ENCODE peak calls at places on chromosomes 1 and 21, in six cellular contexts. C, D, N, F, X and A are unnamed samples.
A peak's percentile ranks its signal among the peaks of the same experiment; 100 is the strongest.

GRCh38 chr1:98870959-98871903 is 133.4 kb downstream of the PLPPR5 start:
- DNase-seq in F (no peak), D (no peak), N (peak; percentile 41), X (peak; percentile 19), C (no peak), A (no peak)

GRCh38 chr1:43924516-43924915 is 9.1 kb upstream of the ARTN start:
- DNase-seq in F (no peak), N (no peak), C (no peak), D (no peak), X (no peak), A (no peak)

GRCh38 chr21:39612233-39613028 is at the start of gene B3GALT5:
- DNase-seq in D (peak; percentile 26), N (peak; percentile 94), X (peak; percentile 58), C (no peak), F (peak; percentile 49), A (no peak)

GRCh38 chr1:162678439-162678838 is 46.2 kb downstream of the DDR2 start:
- DNase-seq in C (no peak), N (no peak), D (no peak), F (no peak), X (no peak), A (no peak)

GRCh38 chr1:51690285-51690961 is 73.5 kb downstream of the OSBPL9 start:
- DNase-seq in F (no peak), C (no peak), X (no peak), N (no peak), D (no peak), A (no peak)

GRCh38 chr1:117059334-117059677 is 820 bp upstream of the TTF2 start:
- DNase-seq in X (peak; percentile 84), F (peak; percentile 82), C (no peak), N (no peak), D (peak; percentile 78), A (peak; percentile 33)

GRCh38 chr21:33374080-33374873 is 28.9 kb upstream of the IFNGR2 start:
- DNase-seq in X (peak; percentile 75), F (no peak), N (peak; percentile 68), D (peak; percentile 70), C (no peak), A (no peak)

GRCh38 chr1:227255086-227255732 is 63.1 kb downstream of the CDC42BPA start:
- DNase-seq in C (no peak), F (no peak), X (no peak), D (no peak), N (no peak), A (no peak)

GRCh38 chr1:186494832-186495271 is 33.9 kb upstream of the PDC start:
- DNase-seq in F (no peak), D (no peak), N (no peak), C (no peak), X (no peak), A (no peak)

GRCh38 chr1:153790996-153791855 is 16.0 kb downstream of the SLC27A3 start:
- DNase-seq in D (peak; percentile 56), N (no peak), C (no peak), X (no peak), F (no peak), A (peak; percentile 59)

GRCh38 chr1:1703796-1704195 is 11.2 kb upstream of the SLC35E2B start:
- DNase-seq in D (no peak), F (no peak), N (no peak), X (no peak), C (no peak), A (peak; percentile 28)

GRCh38 chr21:44700101-44701022 is 3.4 kb downstream of the KRTAP10-12 start:
- DNase-seq in X (no peak), N (no peak), C (no peak), F (no peak), D (no peak), A (no peak)

GRCh38 chr1:100320311-100321097 is 31.8 kb upstream of the CDC14A start:
- DNase-seq in C (no peak), D (no peak), X (no peak), F (no peak), N (no peak), A (no peak)

GRCh38 chr1:200386416-200386815 is 23.4 kb downstream of the ZNF281 start:
- DNase-seq in X (no peak), C (no peak), N (no peak), D (no peak), F (no peak), A (no peak)

GRCh38 chr1:12125422-12126355 is 41.1 kb upstream of the TNFRSF1B start:
- DNase-seq in D (no peak), N (no peak), F (no peak), C (no peak), X (no peak), A (no peak)
- TF ChIP-seq CTCF in D (no peak), N (no peak), F (no peak), C (no peak), X (no peak), A (no peak)

GRCh38 chr21:35556536-35556935 is 503.8 kb downstream of the SETD4 start:
- DNase-seq in C (no peak), F (no peak), X (no peak), N (no peak), D (no peak), A (no peak)
- H3K27me3 ChIP-seq in C (no peaks in the 10 kb centered on the region), F (no peaks in the 10 kb centered on the region), X (no peaks in the 10 kb centered on the region), N (no peaks in the 10 kb centered on the region), D (no peaks in the 10 kb centered on the region), A (peaks cover 4% of the 10 kb centered on the region)

GRCh38 chr1:182029002-182029378 is 32.5 kb downstream of the ZNF648 start:
- DNase-seq in D (no peak), F (no peak), N (no peak), C (no peak), X (no peak), A (no peak)
- H3K4me3 ChIP-seq in D (peak overlapping the region; percentile 61), F (peak overlapping the region; percentile 52), N (peak overlapping the region; percentile 59), C (peak overlapping the region; percentile 63), X (peak overlapping the region; percentile 52), A (peak overlapping the region; percentile 85)

GRCh38 chr1:202658251-202658650 is 52.0 kb downstream of the SYT2 start:
- DNase-seq in X (no peak), F (no peak), N (no peak), D (no peak), C (no peak), A (no peak)
- TF ChIP-seq CTCF in X (no peak), F (no peak), N (no peak), D (no peak), C (no peak), A (no peak)

GRCh38 chr1:19665456-19666138 is 922 bp downstream of the HTR6 start:
- DNase-seq in C (no peak), X (no peak), D (no peak), F (no peak), N (peak; percentile 78), A (no peak)
- H3K27me3 ChIP-seq in C (peaks cover 16% of the 10 kb centered on the region), X (peaks cover 27% of the 10 kb centered on the region), D (peaks cover 74% of the 10 kb centered on the region), F (no peaks in the 10 kb centered on the region), N (peaks cover 56% of the 10 kb centered on the region), A (peaks cover 18% of the 10 kb centered on the region)

DNA sequence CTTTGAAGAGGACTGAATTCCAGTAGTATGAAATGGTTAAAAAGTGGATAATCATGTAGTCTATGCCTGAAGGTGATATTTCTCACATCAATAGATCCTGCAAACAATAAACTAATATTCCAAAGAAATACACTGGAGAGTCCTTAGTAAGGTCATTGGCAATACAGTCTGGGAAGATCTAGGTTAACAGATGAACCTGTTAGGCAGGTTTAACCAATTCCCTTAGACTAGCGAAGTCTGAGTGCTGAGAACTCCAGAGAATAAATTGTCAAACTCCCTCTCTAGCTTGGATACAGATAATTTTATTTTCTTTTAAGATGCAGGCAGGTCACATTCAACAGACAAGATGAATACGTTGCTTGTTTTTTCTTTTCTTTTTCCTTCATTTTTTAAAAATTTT is 2.4 kb downstream of the GPR157 start:
- DNase-seq in F (no peak), N (no peak), D (no peak), C (no peak), X (no peak), A (no peak)
- H3K4me3 ChIP-seq in F (no peak overlapping the region), N (no peak overlapping the region), D (no peak overlapping the region), C (peak overlapping the region; percentile 82), X (no peak overlapping the region), A (no peak overlapping the region)